ENCODE peak calls at places on chromosomes 13 and 19, in five cellular contexts. U is uterus, B is lower leg skin, Y is cardiac fibroblast, H is BE2C. D is an unnamed sample.

GRCh38 chr19:42352216-42352892 is 26.9 kb downstream of the MEGF8 start:
- DNase-seq in U (no peak), B (no peak), Y (peak), H (peak), D (peak)

GRCh38 chr13:25169951-25170553 is 2.0 kb downstream of the AMER2 start:
- DNase-seq in U (no peak), B (no peak), Y (no peak), H (no peak), D (no peak)

GRCh38 chr19:24054044-24054935 is 32.7 kb upstream of the ZNF254 start:
- DNase-seq in U (no peak), B (no peak), Y (peak), H (no peak), D (no peak)

GRCh38 chr13:37701972-37702371 is 103.4 kb upstream of the POSTN start:
- DNase-seq in U (peak), B (no peak), Y (peak), H (no peak), D (no peak)

GRCh38 chr13:21137696-21138095 is 38.7 kb downstream of the SKA3 start:
- DNase-seq in U (no peak), B (no peak), Y (peak), H (no peak), D (no peak)

GRCh38 chr19:34310494-34310981 is 54.5 kb upstream of the GPI start:
- DNase-seq in U (no peak), B (no peak), Y (no peak), H (no peak), D (no peak)

GRCh38 chr13:113058988-113059850 is 46.4 kb upstream of the F7 start:
- DNase-seq in U (no peak), B (no peak), Y (no peak), H (no peak), D (no peak)

GRCh38 chr19:1472227-1473055 is 6.6 kb downstream of the C19orf25 start:
- DNase-seq in U (no peak), B (no peak), Y (no peak), H (no peak), D (no peak)

GRCh38 chr13:24629320-24629719 is 50.9 kb upstream of the ATP12A start:
- DNase-seq in U (no peak), B (peak), Y (no peak), H (no peak), D (no peak)

GRCh38 chr19:35545855-35546381 is 492 bp downstream of the TMEM147 start:
- DNase-seq in U (peak), B (no peak), Y (peak), H (peak), D (no peak)

GRCh38 chr13:96053003-96053703 is at the start of gene UGGT2:
- DNase-seq in U (peak), B (peak), Y (peak), H (peak), D (no peak)

DNA sequence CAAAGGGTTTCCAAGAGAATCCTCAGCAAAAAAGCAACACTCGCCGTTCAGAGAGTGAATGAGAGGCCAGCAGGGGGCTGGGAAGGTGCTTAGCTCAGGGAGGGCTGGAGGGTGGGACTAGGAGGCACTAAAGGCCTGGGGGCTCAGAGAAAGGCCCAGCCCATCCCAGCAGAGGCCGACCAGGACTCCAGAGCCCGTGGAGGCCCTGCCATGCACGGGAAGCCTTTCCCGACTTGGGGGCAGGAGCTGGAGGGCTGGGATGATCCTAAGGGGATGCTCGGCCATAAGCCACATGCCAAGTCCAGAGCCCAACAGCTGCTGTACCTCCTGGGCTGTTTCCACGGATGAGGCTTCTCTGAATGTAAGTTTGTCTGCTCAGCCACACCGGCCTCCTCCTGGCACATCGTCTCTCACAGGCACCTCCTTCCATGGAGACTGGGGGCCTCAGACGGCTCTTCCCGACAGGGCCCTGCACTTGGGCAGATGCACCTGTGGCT is 19.5 kb downstream of the RASA3 start:
- DNase-seq in U (peak), B (peak), Y (no peak), H (no peak), D (peak)
- H3K4me3 ChIP-seq in U (no peak), B (no peak), Y (no peak), H (no peak), D (no peak)

DNA sequence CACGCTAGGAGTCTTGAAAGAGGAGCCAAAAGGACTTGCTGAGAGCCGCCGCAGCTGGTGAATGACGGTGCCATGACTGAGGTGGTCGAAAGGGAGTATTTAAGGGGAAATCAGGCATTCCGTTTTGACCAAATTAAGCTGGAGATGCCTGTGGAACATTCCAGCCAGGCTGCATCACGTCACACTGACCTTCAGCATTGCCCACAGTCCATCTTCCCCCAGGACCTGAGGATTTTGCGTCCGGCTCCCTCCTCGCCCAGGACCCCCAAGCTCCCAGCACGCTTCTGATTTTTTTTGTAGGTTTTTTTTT is 12.0 kb downstream of the CYTH2 start:
- DNase-seq in U (no peak), B (no peak), Y (peak), H (no peak), D (no peak)
- H3K4me3 ChIP-seq in U (peak), B (no peak), Y (no peak), H (no peak), D (no peak)

DNA sequence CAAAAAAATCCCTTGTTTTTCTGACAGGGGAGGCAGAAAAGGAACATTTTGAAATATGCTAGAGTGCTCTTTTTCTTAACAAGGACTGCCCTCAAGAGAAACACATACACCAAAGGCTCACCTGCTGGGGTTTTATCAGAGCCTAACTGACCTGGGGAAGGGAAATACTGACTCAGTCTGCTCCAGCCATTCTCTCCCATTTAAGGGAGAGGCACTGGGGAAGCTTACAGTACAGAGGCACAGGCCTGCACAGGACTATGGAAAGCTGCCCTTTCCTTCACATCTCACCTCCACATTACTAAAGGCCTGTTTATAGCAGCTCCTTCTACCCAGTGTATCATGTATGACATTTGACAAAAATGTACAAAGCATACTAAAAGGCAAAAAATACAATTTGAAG is 30.3 kb downstream of the TNFRSF19 start:
- DNase-seq in U (no peak), B (no peak), Y (no peak), H (no peak), D (no peak)
- H3K4me3 ChIP-seq in U (no peak), B (no peak), Y (no peak), H (no peak), D (no peak)

GRCh38 chr19:6363429-6363828 is 2.1 kb downstream of the CLPP start:
- DNase-seq in U (no peak), B (no peak), Y (no peak), H (no peak), D (no peak)
- H3K4me3 ChIP-seq in U (no peak), B (no peak), Y (no peak), H (no peak), D (peak)

DNA sequence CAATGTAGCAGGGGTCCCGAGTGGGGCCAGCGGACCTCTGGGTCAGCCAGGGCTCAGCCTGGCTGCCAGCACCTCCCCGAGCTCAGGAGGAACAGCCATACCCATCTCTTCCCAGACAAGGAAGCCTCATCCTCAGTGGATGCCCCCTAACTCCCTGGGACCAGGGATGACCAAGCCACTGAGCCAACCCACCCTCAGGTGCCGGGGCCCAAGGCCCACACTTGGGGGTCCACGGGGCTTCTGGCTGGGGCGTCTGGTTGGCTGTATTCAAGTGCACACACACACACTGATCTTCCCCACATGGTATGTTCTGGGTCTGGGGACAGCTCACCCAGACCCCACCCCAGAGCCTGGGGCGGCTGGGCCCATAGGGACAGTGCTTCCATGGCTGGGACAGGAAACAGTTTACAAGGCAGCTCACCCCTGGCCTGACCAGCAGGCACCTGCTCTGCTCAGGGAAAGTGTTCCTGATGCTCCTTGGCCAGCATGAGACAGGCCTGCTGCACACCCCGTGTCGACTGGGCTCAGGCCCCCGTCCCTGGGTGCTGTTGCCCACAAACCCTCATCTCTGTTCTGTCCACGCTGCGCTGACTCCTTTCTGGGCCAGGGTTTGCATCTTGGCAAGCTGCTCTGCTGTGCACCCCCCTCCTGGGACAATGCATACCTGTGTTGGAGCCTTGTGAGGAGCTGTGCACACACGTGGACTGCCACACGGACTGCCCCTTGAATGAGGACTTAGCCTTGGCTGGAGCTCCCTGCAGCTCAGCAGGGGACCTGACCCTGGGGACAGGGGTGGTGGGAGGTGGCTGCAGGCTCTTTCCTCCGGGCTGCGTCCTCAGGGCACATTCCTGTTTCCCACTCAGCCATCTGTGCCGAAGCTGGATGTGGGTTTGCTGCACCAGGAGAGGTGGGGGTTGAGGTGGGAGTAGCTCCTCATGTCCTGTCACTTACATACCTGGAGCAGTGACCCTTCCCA is 7.9 kb downstream of the RAB11B start:
- DNase-seq in U (no peak), B (no peak), Y (no peak), H (no peak), D (no peak)
- H3K4me3 ChIP-seq in U (no peak), B (no peak), Y (no peak), H (no peak), D (no peak)

D was measured in Jurkat, Clone E6-1.